ENCODE peak calls at places on chromosomes 13 and 19, in six cellular contexts. S is PC-3, F is hepatocyte, O is SK-N-SH, M is MM.1S, U is OCI-LY7. H is an unnamed sample.
A peak's percentile ranks its signal among the peaks of the same experiment; 100 is the strongest.

GRCh38 chr13:111917901-111918300 is 149.0 kb upstream of the SOX1 start:
- DNase-seq in S (no peak), F (no peak), O (no peak), M (no peak), U (no peak), H (no peak)

GRCh38 chr13:30551194-30551593 is 66.5 kb upstream of the USPL1 start:
- DNase-seq in S (peak; percentile 58), F (peak; percentile 46), O (peak; percentile 21), M (peak; percentile 56), U (peak; percentile 83), H (peak; percentile 52)

GRCh38 chr19:9917322-9917721 is 19.0 kb downstream of the OLFM2 start:
- DNase-seq in S (peak; percentile 85), F (peak; percentile 39), O (peak; percentile 81), M (no peak), U (peak; percentile 61), H (peak; percentile 71)

GRCh38 chr19:5358173-5358800 is 17.7 kb upstream of the PTPRS start:
- DNase-seq in S (peak; percentile 47), F (no peak), O (peak; percentile 67), M (no peak), U (no peak), H (peak; percentile 62)

GRCh38 chr13:44546164-44546563 is 30.0 kb downstream of the TSC22D1 start:
- DNase-seq in S (no peak), F (no peak), O (no peak), M (no peak), U (no peak), H (no peak)

GRCh38 chr13:97279913-97280312 is 57.8 kb downstream of the MBNL2 start:
- DNase-seq in S (peak; percentile 51), F (no peak), O (no peak), M (no peak), U (no peak), H (no peak)

GRCh38 chr13:72970301-72970880 is 88.4 kb upstream of the KLF5 start:
- DNase-seq in S (no peak), F (no peak), O (no peak), M (no peak), U (no peak), H (no peak)

GRCh38 chr19:8307400-8307964 is 676 bp downstream of the CD320 start:
- DNase-seq in S (peak; percentile 42), F (no peak), O (peak; percentile 67), M (peak; percentile 11), U (peak; percentile 37), H (peak; percentile 49)

GRCh38 chr13:29537736-29538624 is 57.5 kb downstream of the SLC7A1 start:
- DNase-seq in S (no peak), F (no peak), O (no peak), M (no peak), U (no peak), H (no peak)

GRCh38 chr19:10289167-10289835 is 451 bp upstream of the ICAM5 start:
- DNase-seq in S (peak; percentile 45), F (peak; percentile 68), O (peak; percentile 68), M (peak; percentile 83), U (peak; percentile 89), H (peak; percentile 73)

GRCh38 chr13:112740502-112741131 is 50.8 kb downstream of the ATP11A start:
- DNase-seq in S (no peak), F (peak; percentile 52), O (no peak), M (no peak), U (no peak), H (no peak)

GRCh38 chr19:40740747-40741146 is 9.5 kb downstream of the ACTMAP start:
- DNase-seq in S (no peak), F (no peak), O (no peak), M (no peak), U (no peak), H (no peak)
- TF ChIP-seq EZH2phosphoT487 in S (no peak), F (no peak), O (no peak), M (no peak), U (no peak), H (no peak)

DNA sequence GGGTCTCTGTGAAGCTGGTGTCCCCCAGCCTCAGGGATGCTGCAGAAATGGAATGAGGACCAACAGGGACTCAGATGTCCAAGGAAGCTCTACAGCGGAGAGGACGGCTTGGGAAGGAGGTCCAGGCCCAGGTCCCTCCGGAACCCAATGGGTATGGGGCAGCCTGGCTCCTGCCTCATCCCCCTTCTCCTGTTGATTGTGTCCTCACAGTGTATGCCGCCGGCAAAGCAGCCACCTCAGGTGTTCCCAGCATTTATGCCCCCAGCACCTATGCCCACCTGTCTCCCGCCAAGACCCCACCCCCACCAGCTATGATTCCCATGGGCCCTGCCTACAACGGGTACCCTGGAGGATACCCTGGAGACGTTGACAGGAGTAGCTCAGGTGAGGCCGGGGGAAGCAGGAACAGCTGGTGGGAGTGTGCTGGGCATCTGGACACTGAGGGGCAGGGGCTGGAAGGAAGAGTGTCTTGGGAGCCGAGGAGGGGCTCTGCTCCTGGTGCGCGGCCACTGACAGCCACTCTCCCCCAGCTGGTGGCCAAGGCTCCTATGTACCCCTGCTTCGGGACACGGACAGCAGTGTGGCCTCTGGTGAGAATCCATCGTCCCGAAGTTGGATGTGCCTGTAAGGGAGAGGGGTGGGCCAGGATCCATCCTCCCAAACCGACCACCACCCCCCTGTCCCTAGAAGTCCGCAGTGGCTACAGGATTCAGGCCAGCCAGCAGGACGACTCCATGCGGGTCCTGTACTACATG is 2.4 kb upstream of the USF2 start:
- DNase-seq in S (no peak), F (no peak), O (no peak), M (no peak), U (no peak), H (no peak)
- H3K4me3 ChIP-seq in S (peak overlapping the region; percentile 78), F (no peak overlapping the region), O (peak overlapping the region; percentile 87), M (peak overlapping the region; percentile 73), U (peak overlapping the region; percentile 98), H (no peak overlapping the region)

DNA sequence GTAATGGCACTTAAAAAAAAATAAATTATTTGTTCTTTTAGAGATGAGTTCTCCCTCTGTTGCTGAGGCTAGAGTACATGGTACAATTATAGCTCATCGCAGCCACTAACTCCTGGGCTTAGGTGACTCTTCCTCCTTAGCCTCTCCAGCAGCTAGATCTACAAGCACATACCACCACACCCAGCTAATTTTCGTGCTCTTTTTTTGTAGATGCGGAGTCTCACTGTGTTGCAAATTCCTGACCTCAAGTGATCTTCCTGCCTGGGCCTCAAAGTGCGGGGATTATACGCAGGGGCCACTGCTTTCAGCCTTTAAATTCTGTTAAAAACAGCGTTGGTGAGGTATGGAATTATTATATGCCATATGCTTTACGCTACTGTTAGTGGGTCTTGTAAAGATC is 2034.0 kb downstream of the OLFM4 start:
- DNase-seq in S (no peak), F (no peak), O (no peak), M (no peak), U (no peak), H (no peak)
- H3K4me2 ChIP-seq in S (no peak overlapping the region), F (no peak overlapping the region), O (no peak overlapping the region), M (no peak overlapping the region), U (no peak overlapping the region), H (no peak overlapping the region)

GRCh38 chr13:77595166-77595810 is 59.8 kb downstream of the SCEL start:
- DNase-seq in S (peak; percentile 40), F (no peak), O (no peak), M (no peak), U (no peak), H (no peak)

GRCh38 chr13:77596777-77597176 is 61.3 kb downstream of the SCEL start:
- DNase-seq in S (no peak), F (no peak), O (no peak), M (no peak), U (no peak), H (no peak)

GRCh38 chr13:77599351-77599750 is 63.8 kb downstream of the SCEL start:
- DNase-seq in S (no peak), F (no peak), O (no peak), M (no peak), U (no peak), H (no peak)
- TF ChIP-seq EZH2phosphoT487 in S (no peak), F (no peak), O (no peak), M (no peak), U (no peak), H (no peak)

GRCh38 chr19:3932931-3933810 is at the start of gene NMRK2:
- DNase-seq in S (no peak), F (peak; percentile 51), O (peak; percentile 65), M (no peak), U (no peak), H (peak; percentile 57)
- H3K4me3 ChIP-seq in S (no peak within 1 kb of the TSS), F (no peak within 1 kb of the TSS), O (no peak within 1 kb of the TSS), M (no peak within 1 kb of the TSS), U (no peak within 1 kb of the TSS), H (peak within 1 kb of the TSS; percentile 47)

GRCh38 chr13:110456550-110456949 is 105.0 kb downstream of the RAB20 start:
- DNase-seq in S (no peak), F (no peak), O (no peak), M (no peak), U (no peak), H (no peak)
- H3K4me2 ChIP-seq in S (no peak overlapping the region), F (no peak overlapping the region), O (no peak overlapping the region), M (peak overlapping the region; percentile 88), U (no peak overlapping the region), H (no peak overlapping the region)

GRCh38 chr13:27043013-27043412 is 128.6 kb downstream of the USP12 start:
- DNase-seq in S (peak; percentile 93), F (peak; percentile 70), O (peak; percentile 49), M (no peak), U (no peak), H (no peak)
- TF ChIP-seq EZH2phosphoT487 in S (no peak), F (no peak), O (no peak), M (no peak), U (no peak), H (no peak)

DNA sequence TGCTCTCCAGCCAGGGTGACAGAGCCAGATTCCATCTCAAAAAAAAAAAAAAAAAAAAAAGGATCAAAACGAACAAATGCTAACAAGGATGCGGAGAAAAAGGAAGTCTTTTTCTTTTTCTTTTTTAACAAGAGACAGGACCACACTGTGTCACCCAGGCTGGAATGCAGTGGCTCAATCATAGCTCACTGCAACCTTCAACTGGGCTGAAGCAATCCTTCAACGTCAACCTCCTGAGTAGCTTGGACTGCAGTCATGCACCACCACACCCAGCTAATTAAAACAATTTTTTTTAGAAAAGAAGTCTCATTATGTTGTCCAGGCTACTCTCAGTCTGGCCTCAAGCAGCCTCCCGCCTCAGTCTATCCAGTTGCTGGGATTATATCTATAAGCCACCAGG is 20.8 kb upstream of the OR7A17 start:
- DNase-seq in S (no peak), F (no peak), O (no peak), M (no peak), U (no peak), H (no peak)
- H3K4me3 ChIP-seq in S (no peak overlapping the region), F (no peak overlapping the region), O (no peak overlapping the region), M (no peak overlapping the region), U (no peak overlapping the region), H (no peak overlapping the region)